ENCODE peak calls at places on chromosomes 2 and 18, in four cellular contexts. One of them, this sample, is unnamed.

GRCh38 chr2:239554761-239555565 is 154.1 kb upstream of the HDAC4 start:
- DNase-seq in IMR-90: no peak
- DNase-seq in colonic mucosa: no peak
- DNase-seq in GM23248: no peak
- DNase-seq in this sample: no peak

GRCh38 chr2:234674781-234675201 is 177.9 kb upstream of the ARL4C start:
- DNase-seq in GM23248: peak; percentile 74
- DNase-seq in IMR-90: peak; percentile 81
- DNase-seq in colonic mucosa: no peak
- DNase-seq in this sample: peak; percentile 69

GRCh38 chr18:74897971-74898657 is 300.4 kb downstream of the ZNF407 start:
- DNase-seq in IMR-90: peak; percentile 85
- DNase-seq in GM23248: peak; percentile 84
- DNase-seq in colonic mucosa: no peak
- DNase-seq in this sample: peak; percentile 52

GRCh38 chr2:10814571-10815331 is 2.2 kb upstream of the PDIA6 start:
- DNase-seq in GM23248: no peak
- DNase-seq in IMR-90: no peak
- DNase-seq in colonic mucosa: no peak
- DNase-seq in this sample: peak; percentile 8

GRCh38 chr2:174835797-174836255 is 71.6 kb upstream of the CHRNA1 start:
- DNase-seq in colonic mucosa: no peak
- DNase-seq in GM23248: peak; percentile 97
- DNase-seq in IMR-90: peak; percentile 97
- DNase-seq in this sample: peak; percentile 83

GRCh38 chr2:25418944-25419677 is 77.4 kb upstream of the DNMT3A start:
- DNase-seq in GM23248: no peak
- DNase-seq in colonic mucosa: no peak
- DNase-seq in IMR-90: no peak
- DNase-seq in this sample: peak; percentile 8

GRCh38 chr2:125259441-125259840 is 1234.4 kb downstream of the CNTNAP5 start:
- DNase-seq in colonic mucosa: no peak
- DNase-seq in GM23248: no peak
- DNase-seq in IMR-90: no peak
- DNase-seq in this sample: no peak

GRCh38 chr18:40250218-40250617 is 1704.8 kb upstream of the PIK3C3 start:
- DNase-seq in IMR-90: no peak
- DNase-seq in GM23248: no peak
- DNase-seq in colonic mucosa: no peak
- DNase-seq in this sample: no peak

GRCh38 chr2:122481717-122482116 is 726.3 kb downstream of the TSN start:
- DNase-seq in IMR-90: no peak
- DNase-seq in colonic mucosa: no peak
- DNase-seq in GM23248: peak; percentile 22
- DNase-seq in this sample: no peak

GRCh38 chr2:82330104-82330503 is 2025.6 kb upstream of the LRRTM1 start:
- DNase-seq in colonic mucosa: no peak
- DNase-seq in GM23248: no peak
- DNase-seq in IMR-90: no peak
- DNase-seq in this sample: no peak

GRCh38 chr2:223970343-223971128 is 13.3 kb downstream of the MRPL44 start:
- DNase-seq in colonic mucosa: peak; percentile 64
- DNase-seq in IMR-90: peak; percentile 67
- DNase-seq in GM23248: peak; percentile 66
- DNase-seq in this sample: peak; percentile 83

GRCh38 chr2:74327205-74327604 is 16.0 kb downstream of the SLC4A5 start:
- DNase-seq in colonic mucosa: no peak
- DNase-seq in IMR-90: no peak
- DNase-seq in GM23248: no peak
- DNase-seq in this sample: no peak

GRCh38 chr2:33289961-33290360 is 186.5 kb upstream of the RASGRP3 start:
- DNase-seq in IMR-90: no peak
- DNase-seq in GM23248: no peak
- DNase-seq in colonic mucosa: no peak
- DNase-seq in this sample: no peak

GRCh38 chr2:63048367-63049171 is 2.1 kb upstream of the OTX1 start:
- DNase-seq in IMR-90: no peak
- DNase-seq in GM23248: no peak
- DNase-seq in colonic mucosa: peak; percentile 25
- DNase-seq in this sample: no peak

GRCh38 chr2:179900655-179901054 is 39.2 kb upstream of the ZNF385B start:
- DNase-seq in IMR-90: no peak
- DNase-seq in GM23248: no peak
- DNase-seq in colonic mucosa: no peak
- DNase-seq in this sample: no peak

GRCh38 chr2:146734042-146734715 is 1110.7 kb upstream of the ACVR2A start:
- DNase-seq in colonic mucosa: no peak
- DNase-seq in GM23248: peak; percentile 80
- DNase-seq in IMR-90: peak; percentile 41
- DNase-seq in this sample: peak; percentile 78

GRCh38 chr2:131673400-131674173 is 145.9 kb downstream of the CCDC74A start:
- DNase-seq in colonic mucosa: peak; percentile 87
- DNase-seq in IMR-90: peak; percentile 44
- DNase-seq in GM23248: peak; percentile 82
- DNase-seq in this sample: peak; percentile 88

GRCh38 chr18:42583197-42583776 is 532.2 kb downstream of the RIT2 start:
- DNase-seq in GM23248: no peak
- DNase-seq in IMR-90: no peak
- DNase-seq in colonic mucosa: no peak
- DNase-seq in this sample: no peak

GRCh38 chr2:170817247-170817998 is 736 bp downstream of the GAD1 start:
- DNase-seq in IMR-90: peak; percentile 5
- DNase-seq in colonic mucosa: no peak
- DNase-seq in GM23248: peak; percentile 54
- DNase-seq in this sample: no peak

GRCh38 chr18:11203998-11204397 is 54.6 kb upstream of the PIEZO2 start:
- DNase-seq in colonic mucosa: no peak
- DNase-seq in IMR-90: no peak
- DNase-seq in GM23248: no peak
- DNase-seq in this sample: no peak

GRCh38 chr2:239700946-239701345 is 300.1 kb upstream of the HDAC4 start:
- DNase-seq in colonic mucosa: peak; percentile 6
- DNase-seq in GM23248: no peak
- DNase-seq in IMR-90: no peak
- DNase-seq in this sample: no peak

GRCh38 chr18:5546660-5547059 is 2.9 kb upstream of the EPB41L3 start:
- DNase-seq in colonic mucosa: no peak
- DNase-seq in GM23248: peak; percentile 78
- DNase-seq in IMR-90: peak; percentile 62
- DNase-seq in this sample: peak; percentile 88

GRCh38 chr2:96188821-96189526 is 19.7 kb downstream of the STARD7 start:
- DNase-seq in colonic mucosa: no peak
- DNase-seq in GM23248: peak; percentile 20
- DNase-seq in IMR-90: no peak
- DNase-seq in this sample: no peak

GRCh38 chr2:240213476-240214391 is 73.3 kb upstream of the OTOS start:
- DNase-seq in IMR-90: no peak
- DNase-seq in GM23248: no peak
- DNase-seq in colonic mucosa: no peak
- DNase-seq in this sample: no peak

GRCh38 chr2:33477473-33478468 is 1.3 kb downstream of the RASGRP3 start:
- DNase-seq in IMR-90: no peak
- DNase-seq in GM23248: no peak
- DNase-seq in colonic mucosa: peak; percentile 26
- DNase-seq in this sample: no peak

GRCh38 chr18:62329676-62330454 is 4.8 kb downstream of the TNFRSF11A start:
- DNase-seq in colonic mucosa: peak; percentile 65
- DNase-seq in IMR-90: peak; percentile 83
- DNase-seq in GM23248: peak; percentile 92
- DNase-seq in this sample: peak; percentile 29

GRCh38 chr2:191165190-191165643 is 14.4 kb upstream of the STAT4 start:
- DNase-seq in GM23248: peak; percentile 77
- DNase-seq in IMR-90: peak; percentile 72
- DNase-seq in colonic mucosa: no peak
- DNase-seq in this sample: peak; percentile 82

GRCh38 chr2:26344581-26345283 is 1.2 kb upstream of the SELENOI start:
- DNase-seq in GM23248: peak; percentile 51
- DNase-seq in IMR-90: peak; percentile 49
- DNase-seq in colonic mucosa: peak; percentile 36
- DNase-seq in this sample: peak; percentile 34

GRCh38 chr2:39175391-39175790 is 54.5 kb upstream of the SOS1 start:
- DNase-seq in colonic mucosa: no peak
- DNase-seq in GM23248: no peak
- DNase-seq in IMR-90: no peak
- DNase-seq in this sample: peak; percentile 29

GRCh38 chr2:60550984-60551240 is 2.5 kb downstream of the BCL11A start:
- DNase-seq in IMR-90: no peak
- DNase-seq in colonic mucosa: no peak
- DNase-seq in GM23248: no peak
- DNase-seq in this sample: no peak
- H3K4me3 ChIP-seq in IMR-90: no peak overlapping the region
- H3K4me3 ChIP-seq in colonic mucosa: peak overlapping the region; percentile 73
- H3K4me3 ChIP-seq in GM23248: peak overlapping the region; percentile 82
- H3K4me3 ChIP-seq in this sample: no peak overlapping the region

GRCh38 chr2:230682546-230682945 is 30.1 kb upstream of the CAB39 start:
- DNase-seq in colonic mucosa: no peak
- DNase-seq in GM23248: no peak
- DNase-seq in IMR-90: no peak
- DNase-seq in this sample: no peak

GRCh38 chr2:230685165-230685560 is 27.5 kb upstream of the CAB39 start:
- DNase-seq in colonic mucosa: no peak
- DNase-seq in IMR-90: no peak
- DNase-seq in GM23248: no peak
- DNase-seq in this sample: no peak

GRCh38 chr2:230687498-230687897 is 25.1 kb upstream of the CAB39 start:
- DNase-seq in colonic mucosa: no peak
- DNase-seq in GM23248: peak; percentile 75
- DNase-seq in IMR-90: peak; percentile 72
- DNase-seq in this sample: peak; percentile 47

GRCh38 chr2:230680463-230681195 is 32.0 kb upstream of the CAB39 start:
- DNase-seq in IMR-90: peak; percentile 86
- DNase-seq in GM23248: peak; percentile 54
- DNase-seq in colonic mucosa: no peak
- DNase-seq in this sample: no peak

GRCh38 chr2:230684222-230685164 is 28.1 kb upstream of the CAB39 start:
- DNase-seq in IMR-90: peak; percentile 79
- DNase-seq in GM23248: peak; percentile 47
- DNase-seq in colonic mucosa: peak; percentile 71
- DNase-seq in this sample: no peak
- H3K9ac ChIP-seq in IMR-90: no peak overlapping the region
- H3K9ac ChIP-seq in GM23248: no peak overlapping the region
- H3K9ac ChIP-seq in colonic mucosa: no peak overlapping the region
- H3K9ac ChIP-seq in this sample: no peak overlapping the region

GRCh38 chr2:101699939-101700442 is 2.5 kb downstream of the MAP4K4 start:
- DNase-seq in GM23248: peak; percentile 64
- DNase-seq in colonic mucosa: no peak
- DNase-seq in IMR-90: peak; percentile 27
- DNase-seq in this sample: peak; percentile 58

GRCh38 chr2:101697124-101697793 is at the start of gene MAP4K4:
- DNase-seq in GM23248: peak; percentile 91
- DNase-seq in IMR-90: peak; percentile 77
- DNase-seq in colonic mucosa: peak; percentile 79
- DNase-seq in this sample: peak; percentile 92

GRCh38 chr2:101697794-101698418 is 399 bp downstream of the MAP4K4 start:
- DNase-seq in GM23248: peak; percentile 64
- DNase-seq in colonic mucosa: peak; percentile 27
- DNase-seq in IMR-90: no peak
- DNase-seq in this sample: peak; percentile 67

GRCh38 chr2:101698419-101699190 is 1.1 kb downstream of the MAP4K4 start:
- DNase-seq in colonic mucosa: peak; percentile 34
- DNase-seq in GM23248: peak; percentile 62
- DNase-seq in IMR-90: no peak
- DNase-seq in this sample: peak; percentile 50

DNA sequence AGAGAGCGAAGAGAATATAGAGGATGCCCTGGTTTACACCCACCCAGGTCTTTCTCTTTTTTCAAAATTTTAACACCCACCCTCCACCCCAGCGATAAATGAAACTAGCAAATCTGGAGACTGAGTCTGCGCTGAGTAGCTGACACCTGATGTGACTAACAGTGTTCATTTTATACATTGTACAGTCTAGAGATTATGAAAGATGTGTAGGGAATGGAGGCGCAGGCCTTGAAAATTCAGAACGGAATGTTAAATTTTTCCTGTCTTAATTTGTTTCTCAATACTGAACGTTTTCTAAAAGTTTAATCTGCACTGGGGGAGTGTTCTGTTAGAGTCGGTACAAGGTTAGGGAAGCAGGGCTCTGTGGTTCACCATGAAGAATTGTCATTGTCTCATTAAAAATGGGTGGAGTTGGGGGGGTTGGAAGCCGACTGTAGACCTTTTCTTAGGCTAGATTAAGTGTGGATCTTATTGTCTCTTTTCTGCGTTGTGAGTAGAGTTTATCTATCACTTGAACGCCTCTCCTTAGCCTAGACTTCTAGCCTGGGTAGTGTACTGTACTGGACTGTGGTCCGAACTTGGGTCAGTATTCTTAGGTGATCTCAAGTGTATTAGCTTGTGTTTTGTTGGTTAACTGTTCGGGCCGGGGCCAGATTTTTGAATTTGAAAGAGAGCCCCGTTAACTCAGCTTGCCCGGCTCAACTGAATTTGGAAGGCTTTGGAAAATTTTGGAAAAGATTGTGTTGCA is 1.9 kb downstream of the MAP4K4 start:
- DNase-seq in GM23248: peak; percentile 55
- DNase-seq in IMR-90: no peak
- DNase-seq in colonic mucosa: no peak
- DNase-seq in this sample: peak; percentile 73
- H3K4me3 ChIP-seq in GM23248: peak overlapping the region; percentile 96
- H3K4me3 ChIP-seq in IMR-90: peak overlapping the region; percentile 86
- H3K4me3 ChIP-seq in colonic mucosa: peak overlapping the region; percentile 53
- H3K4me3 ChIP-seq in this sample: peak overlapping the region; percentile 94

GRCh38 chr18:51160646-51161045 is 36.8 kb downstream of the MEX3C start:
- DNase-seq in IMR-90: no peak
- DNase-seq in colonic mucosa: no peak
- DNase-seq in GM23248: no peak
- DNase-seq in this sample: no peak
- H3K9ac ChIP-seq in IMR-90: no peak overlapping the region
- H3K9ac ChIP-seq in colonic mucosa: no peak overlapping the region
- H3K9ac ChIP-seq in GM23248: no peak overlapping the region
- H3K9ac ChIP-seq in this sample: no peak overlapping the region

DNA sequence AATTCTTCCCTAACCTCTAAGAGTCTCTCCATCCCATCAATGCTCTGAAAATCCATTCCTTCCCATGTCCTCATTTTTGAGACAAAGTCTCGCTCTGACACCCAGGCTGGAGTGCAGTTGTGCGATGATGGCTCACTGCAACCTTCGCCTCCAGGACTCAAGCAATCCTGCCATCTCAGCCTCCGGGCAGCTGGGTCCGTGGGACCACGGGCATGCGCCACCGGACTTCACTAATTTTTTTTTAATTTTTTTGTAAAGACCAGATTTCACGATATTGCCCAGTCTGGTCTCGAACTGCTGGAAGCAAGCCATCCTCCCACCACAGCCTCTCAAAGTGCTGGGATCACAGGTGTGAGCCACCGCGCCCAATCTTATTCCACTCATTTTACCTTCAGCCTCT is 1.6 kb downstream of the FEZ2 start:
- DNase-seq in IMR-90: no peak
- DNase-seq in GM23248: no peak
- DNase-seq in colonic mucosa: no peak
- DNase-seq in this sample: no peak
- H3K4me3 ChIP-seq in IMR-90: no peak overlapping the region
- H3K4me3 ChIP-seq in GM23248: peak overlapping the region; percentile 91
- H3K4me3 ChIP-seq in colonic mucosa: peak overlapping the region; percentile 95
- H3K4me3 ChIP-seq in this sample: peak overlapping the region; percentile 100